ENCODE peak calls at places on chromosomes 3 and 15, in seven cellular contexts. One of them, this sample, is unnamed.

GRCh38 chr15:58839485-58839884 is 68.4 kb downstream of the MINDY2 start:
- DNase-seq in CD8-positive, alpha-beta memory T cell: no peak
- DNase-seq in NCI-H2107: no peak
- DNase-seq in RPMI7951: peak
- DNase-seq in A172: peak
- DNase-seq in activated T-cell treated with anti-CD3 and anti-CD28 coated beads for 24 hours: no peak
- DNase-seq in fibroblast of pulmonary artery: peak
- DNase-seq in this sample: peak

GRCh38 chr3:23202203-23202920 is 765 bp upstream of the UBE2E2 start:
- DNase-seq in A172: no peak
- DNase-seq in fibroblast of pulmonary artery: peak
- DNase-seq in NCI-H2107: no peak
- DNase-seq in activated T-cell treated with anti-CD3 and anti-CD28 coated beads for 24 hours: peak
- DNase-seq in CD8-positive, alpha-beta memory T cell: no peak
- DNase-seq in RPMI7951: peak
- DNase-seq in this sample: no peak

GRCh38 chr3:10008588-10009344 is 17.5 kb upstream of the FANCD2 start:
- DNase-seq in activated T-cell treated with anti-CD3 and anti-CD28 coated beads for 24 hours: peak
- DNase-seq in CD8-positive, alpha-beta memory T cell: peak
- DNase-seq in NCI-H2107: no peak
- DNase-seq in fibroblast of pulmonary artery: peak
- DNase-seq in A172: peak
- DNase-seq in RPMI7951: peak
- DNase-seq in this sample: peak

GRCh38 chr15:31472636-31473383 is 146.2 kb downstream of the KLF13 start:
- DNase-seq in activated T-cell treated with anti-CD3 and anti-CD28 coated beads for 24 hours: peak
- DNase-seq in RPMI7951: peak
- DNase-seq in A172: no peak
- DNase-seq in CD8-positive, alpha-beta memory T cell: peak
- DNase-seq in NCI-H2107: no peak
- DNase-seq in fibroblast of pulmonary artery: peak
- DNase-seq in this sample: peak

GRCh38 chr15:98003976-98004375 is 43.5 kb downstream of the ARRDC4 start:
- DNase-seq in RPMI7951: no peak
- DNase-seq in NCI-H2107: no peak
- DNase-seq in fibroblast of pulmonary artery: no peak
- DNase-seq in activated T-cell treated with anti-CD3 and anti-CD28 coated beads for 24 hours: no peak
- DNase-seq in A172: no peak
- DNase-seq in CD8-positive, alpha-beta memory T cell: no peak
- DNase-seq in this sample: no peak

GRCh38 chr3:195755391-195755790 is 34.6 kb downstream of the MUC20 start:
- DNase-seq in NCI-H2107: no peak
- DNase-seq in CD8-positive, alpha-beta memory T cell: no peak
- DNase-seq in A172: no peak
- DNase-seq in fibroblast of pulmonary artery: no peak
- DNase-seq in activated T-cell treated with anti-CD3 and anti-CD28 coated beads for 24 hours: no peak
- DNase-seq in RPMI7951: no peak
- DNase-seq in this sample: no peak

GRCh38 chr3:106215047-106215446 is 346.2 kb upstream of the CBLB start:
- DNase-seq in A172: no peak
- DNase-seq in fibroblast of pulmonary artery: no peak
- DNase-seq in NCI-H2107: no peak
- DNase-seq in RPMI7951: peak
- DNase-seq in activated T-cell treated with anti-CD3 and anti-CD28 coated beads for 24 hours: peak
- DNase-seq in CD8-positive, alpha-beta memory T cell: no peak
- DNase-seq in this sample: peak

GRCh38 chr3:71016141-71016845 is 567.2 kb downstream of the FOXP1 start:
- DNase-seq in RPMI7951: no peak
- DNase-seq in activated T-cell treated with anti-CD3 and anti-CD28 coated beads for 24 hours: no peak
- DNase-seq in A172: no peak
- DNase-seq in NCI-H2107: no peak
- DNase-seq in CD8-positive, alpha-beta memory T cell: no peak
- DNase-seq in fibroblast of pulmonary artery: peak
- DNase-seq in this sample: no peak

GRCh38 chr15:84982301-84982920 is 755 bp downstream of the PDE8A start:
- DNase-seq in A172: no peak
- DNase-seq in RPMI7951: peak
- DNase-seq in NCI-H2107: no peak
- DNase-seq in fibroblast of pulmonary artery: peak
- DNase-seq in activated T-cell treated with anti-CD3 and anti-CD28 coated beads for 24 hours: peak
- DNase-seq in CD8-positive, alpha-beta memory T cell: peak
- DNase-seq in this sample: peak

GRCh38 chr3:12180218-12180617 is 21.5 kb upstream of the TIMP4 start:
- DNase-seq in A172: peak
- DNase-seq in activated T-cell treated with anti-CD3 and anti-CD28 coated beads for 24 hours: no peak
- DNase-seq in NCI-H2107: no peak
- DNase-seq in RPMI7951: peak
- DNase-seq in fibroblast of pulmonary artery: peak
- DNase-seq in CD8-positive, alpha-beta memory T cell: no peak
- DNase-seq in this sample: peak

GRCh38 chr3:42747581-42747980 is 25.5 kb downstream of the CCDC13 start:
- DNase-seq in activated T-cell treated with anti-CD3 and anti-CD28 coated beads for 24 hours: no peak
- DNase-seq in NCI-H2107: no peak
- DNase-seq in CD8-positive, alpha-beta memory T cell: no peak
- DNase-seq in A172: no peak
- DNase-seq in RPMI7951: no peak
- DNase-seq in fibroblast of pulmonary artery: no peak
- DNase-seq in this sample: no peak

GRCh38 chr3:13378155-13378554 is 42.0 kb downstream of the NUP210 start:
- DNase-seq in fibroblast of pulmonary artery: no peak
- DNase-seq in RPMI7951: peak
- DNase-seq in CD8-positive, alpha-beta memory T cell: no peak
- DNase-seq in NCI-H2107: no peak
- DNase-seq in A172: peak
- DNase-seq in activated T-cell treated with anti-CD3 and anti-CD28 coated beads for 24 hours: no peak
- DNase-seq in this sample: no peak

GRCh38 chr3:126923423-126923822 is 59.5 kb upstream of the PLXNA1 start:
- DNase-seq in RPMI7951: no peak
- DNase-seq in NCI-H2107: no peak
- DNase-seq in CD8-positive, alpha-beta memory T cell: no peak
- DNase-seq in activated T-cell treated with anti-CD3 and anti-CD28 coated beads for 24 hours: no peak
- DNase-seq in A172: no peak
- DNase-seq in fibroblast of pulmonary artery: no peak
- DNase-seq in this sample: no peak

GRCh38 chr3:324423-324822 is 127.9 kb downstream of the CHL1 start:
- DNase-seq in NCI-H2107: no peak
- DNase-seq in fibroblast of pulmonary artery: no peak
- DNase-seq in RPMI7951: no peak
- DNase-seq in A172: no peak
- DNase-seq in CD8-positive, alpha-beta memory T cell: no peak
- DNase-seq in activated T-cell treated with anti-CD3 and anti-CD28 coated beads for 24 hours: no peak
- DNase-seq in this sample: no peak